ENCODE peak calls at places on chromosomes 13 and 19, in seven cellular contexts. P is NCI-H446 treated with DMSO at 0.1 percent for 48 hours; D is putamen; N is nephron progenitor cell; M is activated naive CD4-positive, alpha-beta T cell treated with anti-CD3 and anti-CD28 coated beads for 36 hours; S is neuronal stem cell; C is NCI-H2029. T is an unnamed sample.

GRCh38 chr19:45768644-45769053 is 403 bp downstream of the SIX5 start:
- DNase-seq in S (no peak), M (peak), N (peak), C (peak), D (no peak), P (no peak), T (peak)

GRCh38 chr19:38210458-38210987 is 13.5 kb downstream of the DPF1 start:
- DNase-seq in C (peak), M (no peak), N (peak), P (no peak), S (peak), D (peak), T (no peak)

GRCh38 chr13:110405597-110406450 is 98.7 kb downstream of the COL4A2 start:
- DNase-seq in C (no peak), N (no peak), M (no peak), P (no peak), S (no peak), D (no peak), T (no peak)

GRCh38 chr13:35475131-35475959 is 1.1 kb downstream of the MAB21L1 start:
- DNase-seq in M (peak), C (no peak), N (peak), S (peak), P (no peak), D (no peak), T (no peak)

GRCh38 chr13:51957377-51958216 is 53.7 kb downstream of the ATP7B start:
- DNase-seq in P (no peak), D (no peak), C (no peak), M (no peak), N (no peak), S (no peak), T (no peak)

GRCh38 chr13:105177265-105177900 is 1358.1 kb downstream of the EFNB2 start:
- DNase-seq in P (no peak), C (no peak), S (no peak), N (no peak), D (peak), M (no peak), T (no peak)

GRCh38 chr19:2977686-2978466 is 512 bp downstream of the TLE6 start:
- DNase-seq in S (no peak), D (no peak), N (peak), C (no peak), M (no peak), P (no peak), T (no peak)

GRCh38 chr13:44573790-44574465 is 2.2 kb downstream of the TSC22D1 start:
- DNase-seq in S (no peak), M (peak), P (peak), N (peak), C (no peak), D (no peak), T (peak)

GRCh38 chr13:48234652-48235099 is 1.7 kb downstream of the ITM2B start:
- DNase-seq in M (no peak), N (no peak), C (no peak), D (no peak), S (no peak), P (no peak), T (no peak)

GRCh38 chr13:79662882-79663281 is 181.9 kb downstream of the NDFIP2 start:
- DNase-seq in D (no peak), S (no peak), N (no peak), M (no peak), C (no peak), P (no peak), T (no peak)

GRCh38 chr13:98232456-98232855 is 55.4 kb upstream of the RNF113B start:
- DNase-seq in N (no peak), D (no peak), P (no peak), C (no peak), S (no peak), M (no peak), T (no peak)

GRCh38 chr13:79338343-79338742 is 67.7 kb downstream of the RBM26 start:
- DNase-seq in M (no peak), P (no peak), D (no peak), N (no peak), S (no peak), C (no peak), T (no peak)

GRCh38 chr13:47481521-47481920 is 519.6 kb downstream of the SUCLA2 start:
- DNase-seq in M (no peak), S (no peak), D (no peak), C (no peak), P (no peak), N (no peak), T (no peak)

GRCh38 chr19:13404236-13404635 is 102.0 kb downstream of the CACNA1A start:
- DNase-seq in N (no peak), C (peak), M (no peak), D (no peak), P (no peak), S (no peak), T (no peak)

GRCh38 chr19:6887326-6887725 is at the start of gene ADGRE1:
- DNase-seq in S (no peak), P (no peak), C (no peak), D (no peak), N (no peak), M (peak), T (no peak)

GRCh38 chr13:37179646-37180045 is 74.2 kb upstream of the CSNK1A1L start:
- DNase-seq in D (no peak), N (no peak), M (no peak), S (no peak), C (no peak), P (no peak), T (no peak)

GRCh38 chr19:22595918-22596341 is 38.2 kb upstream of the ZNF492 start:
- DNase-seq in N (no peak), P (no peak), M (no peak), D (peak), C (no peak), S (no peak), T (no peak)

GRCh38 chr19:40689339-40690049 is 957 bp downstream of the NUMBL start:
- DNase-seq in C (no peak), D (no peak), N (peak), S (no peak), M (peak), P (no peak), T (no peak)

GRCh38 chr19:47274891-47275865 is 493 bp downstream of the INAFM1 start:
- DNase-seq in P (no peak), C (no peak), M (no peak), N (peak), D (no peak), S (no peak), T (no peak)

GRCh38 chr19:41327076-41327475 is 17.1 kb downstream of the CCDC97 start:
- DNase-seq in N (no peak), D (no peak), C (no peak), S (no peak), M (no peak), P (no peak), T (no peak)

GRCh38 chr19:46416077-46416709 is 2.8 kb upstream of the CCDC8 start:
- DNase-seq in M (no peak), D (peak), P (no peak), S (peak), C (peak), N (peak), T (no peak)

GRCh38 chr19:12596485-12596884 is 14.1 kb downstream of the ZNF490 start:
- DNase-seq in D (no peak), C (no peak), N (no peak), P (no peak), M (no peak), S (no peak), T (no peak)

GRCh38 chr19:11205939-11206570 is 8.7 kb upstream of the KANK2 start:
- DNase-seq in P (no peak), D (no peak), C (no peak), M (no peak), S (no peak), N (no peak), T (no peak)

GRCh38 chr19:58279042-58279924 is 528 bp downstream of the ZNF8 start:
- DNase-seq in D (peak), P (no peak), S (no peak), C (peak), M (peak), N (peak), T (no peak)

GRCh38 chr19:16889429-16889882 is 657 bp downstream of the F2RL3 start:
- DNase-seq in S (no peak), C (no peak), D (no peak), P (no peak), N (no peak), M (no peak), T (no peak)

GRCh38 chr13:112917731-112918130 is 51.3 kb upstream of the MCF2L start:
- DNase-seq in S (no peak), C (no peak), D (no peak), N (no peak), M (no peak), P (no peak), T (no peak)

GRCh38 chr19:55486043-55486970 is 1.3 kb downstream of the NAT14 start:
- DNase-seq in N (no peak), D (no peak), M (no peak), P (no peak), C (no peak), S (no peak), T (no peak)

GRCh38 chr13:67148219-67148583 is 81.9 kb downstream of the PCDH9 start:
- DNase-seq in C (no peak), D (no peak), N (no peak), M (no peak), P (no peak), S (no peak), T (no peak)

GRCh38 chr13:110455941-110456340 is 105.6 kb downstream of the RAB20 start:
- DNase-seq in M (peak), N (peak), S (peak), D (peak), C (peak), P (no peak), T (peak)

GRCh38 chr13:65330287-65330686 is 1899.8 kb downstream of the PCDH9 start:
- DNase-seq in N (no peak), D (no peak), C (no peak), P (no peak), S (no peak), M (no peak), T (no peak)

GRCh38 chr13:36332986-36333385 is 13.2 kb downstream of the SPART start:
- DNase-seq in M (no peak), P (no peak), S (no peak), N (no peak), C (no peak), D (no peak), T (no peak)